ENCODE peak calls at places on chromosome 1, in six cellular contexts. B is ELF-1, M is aorta, L is HTR-8/SVneo, E is AG08396, T is GM04503. W is an unnamed sample.
A peak's percentile ranks its signal among the peaks of the same experiment; 100 is the strongest.

GRCh38 chr1:201539561-201540404 is 856 bp downstream of the NAV1 start:
- DNase-seq in B (peak; percentile 57), M (peak; percentile 91), T (no peak), L (no peak), E (no peak), W (peak; percentile 74)

GRCh38 chr1:232291681-232292080 is 338.3 kb downstream of the SIPA1L2 start:
- DNase-seq in L (no peak), T (no peak), M (no peak), B (no peak), E (no peak), W (peak; percentile 27)

GRCh38 chr1:193310569-193310968 is 124.2 kb upstream of the B3GALT2 start:
- DNase-seq in L (no peak), E (no peak), B (no peak), T (no peak), M (no peak), W (no peak)

GRCh38 chr1:35935436-35935835 is 4.5 kb downstream of the AGO3 start:
- DNase-seq in E (no peak), L (no peak), M (no peak), T (no peak), B (no peak), W (no peak)

GRCh38 chr1:30886710-30887428 is 21.7 kb downstream of the SDC3 start:
- DNase-seq in E (no peak), T (no peak), M (no peak), L (no peak), B (no peak), W (no peak)

GRCh38 chr1:198656500-198656932 is 17.7 kb downstream of the PTPRC start:
- DNase-seq in M (peak; percentile 75), L (no peak), B (no peak), E (no peak), T (no peak), W (no peak)

GRCh38 chr1:30966690-30967369 is 58.3 kb upstream of the SDC3 start:
- DNase-seq in T (no peak), M (no peak), L (peak; percentile 45), E (peak; percentile 61), B (no peak), W (no peak)

GRCh38 chr1:174965006-174965971 is 34.5 kb upstream of the CACYBP start:
- DNase-seq in E (no peak), T (no peak), L (no peak), B (peak; percentile 40), M (no peak), W (no peak)

GRCh38 chr1:62229468-62229867 is 34.8 kb downstream of the L1TD1 start:
- DNase-seq in M (no peak), B (peak; percentile 60), T (no peak), E (no peak), L (no peak), W (no peak)